ENCODE peak calls at places on chromosomes 2 and 18, in nine cellular contexts. A is foreskin fibroblast, E is AG04450, H is uterus, V is progenitor cell of endocrine pancreas, L is cardiac fibroblast, I is fibroblast of lung, D is endothelial cell of umbilical vein, P is AG09309. N is an unnamed sample.

GRCh38 chr2:1728821-1729220 is 15.5 kb downstream of the PXDN start:
- DNase-seq in V (no peak), I (peak; percentile 62), L (no peak), E (no peak), P (no peak), A (peak; percentile 49), H (peak; percentile 33), D (no peak), N (peak; percentile 48)

GRCh38 chr2:241895732-241896641 is 26.5 kb downstream of the RTP5 start:
- DNase-seq in E (no peak), I (peak; percentile 71), V (no peak), H (peak; percentile 70), D (peak; percentile 69), P (no peak), A (peak; percentile 53), L (peak; percentile 73), N (no peak)

GRCh38 chr18:74617486-74617885 is 19.8 kb downstream of the ZNF407 start:
- DNase-seq in E (no peak), A (no peak), H (no peak), P (no peak), D (peak; percentile 33), V (no peak), L (no peak), I (no peak), N (no peak)

GRCh38 chr2:86596118-86596517 is 27.5 kb downstream of the RNF103 start:
- DNase-seq in V (no peak), I (no peak), D (no peak), H (no peak), A (no peak), L (no peak), E (no peak), P (no peak), N (no peak)

GRCh38 chr2:218161639-218162038 is 5.1 kb downstream of the CXCR1 start:
- DNase-seq in D (no peak), I (no peak), A (no peak), L (no peak), E (no peak), H (no peak), V (no peak), P (no peak), N (no peak)

GRCh38 chr2:145230546-145230945 is 710.6 kb upstream of the ZEB2 start:
- DNase-seq in D (no peak), V (no peak), P (no peak), L (no peak), I (peak; percentile 43), E (peak; percentile 6), A (peak; percentile 63), H (no peak), N (no peak)

GRCh38 chr2:57740905-57741304 is 305.7 kb upstream of the VRK2 start:
- DNase-seq in H (no peak), E (no peak), V (no peak), A (no peak), L (no peak), P (no peak), I (no peak), D (no peak), N (no peak)

GRCh38 chr2:239593965-239594771 is 193.3 kb upstream of the HDAC4 start:
- DNase-seq in A (no peak), H (peak; percentile 4), E (no peak), D (no peak), P (no peak), L (no peak), I (no peak), V (no peak), N (peak; percentile 28)

GRCh38 chr18:72542993-72543361 is 1.2 kb downstream of the CBLN2 start:
- DNase-seq in H (no peak), A (peak; percentile 12), L (peak; percentile 0), V (no peak), P (no peak), E (no peak), I (no peak), D (peak; percentile 7), N (no peak)

GRCh38 chr2:230821991-230822520 is 42.7 kb upstream of the ITM2C start:
- DNase-seq in P (no peak), L (no peak), H (no peak), D (no peak), A (no peak), V (no peak), E (no peak), I (no peak), N (no peak)

GRCh38 chr18:5900249-5900648 is 4.9 kb upstream of the TMEM200C start:
- DNase-seq in D (no peak), V (no peak), L (no peak), P (no peak), E (no peak), I (peak; percentile 27), H (no peak), A (no peak), N (no peak)

GRCh38 chr2:204441316-204441715 is 104.0 kb upstream of the PARD3B start:
- DNase-seq in I (no peak), E (no peak), P (no peak), L (no peak), A (peak; percentile 58), H (no peak), D (no peak), V (no peak), N (no peak)

GRCh38 chr18:45871655-45872054 is 46.2 kb downstream of the SIGLEC15 start:
- DNase-seq in H (no peak), D (no peak), V (no peak), P (no peak), L (no peak), A (peak; percentile 67), I (no peak), E (no peak), N (no peak)

GRCh38 chr2:204834716-204835115 is 289.4 kb downstream of the PARD3B start:
- DNase-seq in A (no peak), V (no peak), D (no peak), P (no peak), H (no peak), L (no peak), E (no peak), I (no peak), N (no peak)

GRCh38 chr18:3594760-3595241 is 144.8 kb downstream of the TGIF1 start:
- DNase-seq in D (no peak), I (peak; percentile 55), E (no peak), H (no peak), V (no peak), A (peak; percentile 53), P (no peak), L (peak; percentile 78), N (peak; percentile 59)

GRCh38 chr2:184057910-184058309 is 540.4 kb upstream of the ZNF804A start:
- DNase-seq in D (no peak), E (no peak), H (no peak), V (no peak), L (no peak), P (no peak), I (no peak), A (no peak), N (no peak)

GRCh38 chr18:76260941-76261472 is 234.0 kb downstream of the ZNF516 start:
- DNase-seq in V (no peak), L (no peak), I (no peak), A (peak; percentile 19), E (no peak), P (no peak), H (no peak), D (no peak), N (no peak)

GRCh38 chr2:166293984-166294383 is 81.8 kb downstream of the SCN9A start:
- DNase-seq in V (no peak), A (peak; percentile 45), L (no peak), I (no peak), D (no peak), H (no peak), E (no peak), P (no peak), N (no peak)

GRCh38 chr2:234291765-234292204 is 205.1 kb downstream of the ARL4C start:
- DNase-seq in A (peak; percentile 88), L (peak; percentile 80), D (peak; percentile 31), E (no peak), I (peak; percentile 84), P (peak; percentile 57), V (no peak), H (no peak), N (peak; percentile 67)

GRCh38 chr2:234292955-234293228 is 204.0 kb downstream of the ARL4C start:
- DNase-seq in L (no peak), P (no peak), H (no peak), D (no peak), I (no peak), V (no peak), E (no peak), A (no peak), N (no peak)

GRCh38 chr2:234290671-234291070 is 206.2 kb downstream of the ARL4C start:
- DNase-seq in I (no peak), A (peak; percentile 45), L (peak; percentile 21), P (no peak), H (no peak), V (no peak), E (no peak), D (peak; percentile 20), N (peak; percentile 54)

GRCh38 chr2:234292205-234292954 is 204.5 kb downstream of the ARL4C start:
- DNase-seq in V (no peak), A (no peak), D (peak; percentile 5), P (no peak), E (no peak), H (no peak), I (no peak), L (peak; percentile 83), N (no peak)

GRCh38 chr2:234293973-234294372 is 202.9 kb downstream of the ARL4C start:
- DNase-seq in V (no peak), L (no peak), P (no peak), E (no peak), H (no peak), A (no peak), I (no peak), D (peak; percentile 15), N (no peak)
- TF ChIP-seq CTCF in V (peak; percentile 23), L (peak; percentile 9), P (peak; percentile 8), E (peak; percentile 24), H (no peak), A (no peak), I (no peak), D (no peak), N (no peak)

DNA sequence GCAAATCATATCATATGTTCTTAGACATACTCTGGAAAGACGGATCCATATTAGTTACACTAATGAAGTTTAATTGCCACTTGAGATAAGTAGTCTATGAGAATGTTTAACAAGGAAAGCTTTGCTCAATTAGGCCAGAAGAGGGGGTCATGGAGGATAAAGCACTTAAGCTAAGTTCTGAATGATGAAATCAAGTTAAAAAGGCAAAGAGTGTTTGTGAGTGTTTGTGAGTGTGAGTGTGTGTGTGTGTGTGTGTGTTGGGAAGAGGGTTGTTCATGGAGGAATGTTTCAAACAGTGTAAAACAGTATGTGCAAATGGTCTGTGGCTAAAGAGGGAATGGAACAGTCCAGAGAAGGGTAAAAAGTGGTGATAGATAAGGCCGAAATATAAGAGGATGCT is 360.9 kb downstream of the ERBB4 start:
- DNase-seq in A (peak; percentile 6), I (no peak), D (peak; percentile 13), L (peak; percentile 2), P (no peak), V (no peak), E (no peak), H (no peak), N (no peak)
- TF ChIP-seq CTCF in A (no peak), I (peak; percentile 13), D (no peak), L (no peak), P (peak; percentile 12), V (no peak), E (peak; percentile 11), H (no peak), N (no peak)

GRCh38 chr2:198252472-198252871 is 448.1 kb downstream of the PLCL1 start:
- DNase-seq in V (no peak), H (no peak), L (no peak), D (no peak), A (no peak), E (no peak), I (no peak), P (no peak), N (no peak)
- TF ChIP-seq CTCF in V (no peak), H (no peak), L (no peak), D (no peak), A (no peak), E (no peak), I (no peak), P (no peak), N (no peak)

GRCh38 chr2:121839584-121839983 is 84.1 kb downstream of the TSN start:
- DNase-seq in E (no peak), H (no peak), L (no peak), I (no peak), A (no peak), V (no peak), P (no peak), D (no peak), N (no peak)
- TF ChIP-seq CTCF in E (no peak), H (no peak), L (no peak), I (no peak), A (no peak), V (peak; percentile 8), P (no peak), D (no peak), N (no peak)